ENCODE peak calls at places on chromosomes 7 and 10, in six cellular contexts. R, G, T, Y, Q and W are unnamed samples. For H3K36me3, the result is how much of the 10 kb centered on the place peaks cover.

GRCh38 chr7:104964626-104965236 is 49.3 kb upstream of the KMT2E start:
- DNase-seq in Q (no peak), Y (no peak), T (no peak), G (no peak), R (no peak), W (no peak)

GRCh38 chr10:13969792-13970140 is 361.0 kb downstream of the FRMD4A start:
- DNase-seq in R (no peak), T (no peak), Y (no peak), Q (no peak), G (no peak), W (no peak)

GRCh38 chr10:57818522-57818921 is 449.2 kb downstream of the IPMK start:
- DNase-seq in R (no peak), T (no peak), Q (no peak), Y (no peak), G (no peak), W (no peak)

GRCh38 chr7:11345621-11346020 is 371.9 kb downstream of the PHF14 start:
- DNase-seq in Q (no peak), T (no peak), G (no peak), Y (no peak), R (no peak), W (no peak)

GRCh38 chr7:94848992-94849576 is 58.3 kb upstream of the PPP1R9A start:
- DNase-seq in Q (no peak), G (no peak), R (no peak), Y (no peak), T (no peak), W (no peak)

GRCh38 chr7:55019329-55019690 is 493 bp downstream of the EGFR start:
- DNase-seq in Y (peak), G (peak), Q (no peak), T (no peak), R (no peak), W (peak)

GRCh38 chr10:384538-385305 is 249.5 kb downstream of the ZMYND11 start:
- DNase-seq in Q (no peak), T (no peak), Y (no peak), G (no peak), R (no peak), W (no peak)

GRCh38 chr7:25727876-25728275 is 424.1 kb upstream of the NFE2L3 start:
- DNase-seq in R (no peak), Q (no peak), G (no peak), T (no peak), Y (no peak), W (no peak)

GRCh38 chr10:1665681-1666080 is 71.6 kb downstream of the ADARB2 start:
- DNase-seq in T (no peak), G (no peak), Y (no peak), Q (no peak), R (no peak), W (no peak)

GRCh38 chr10:69662901-69663300 is 32.9 kb downstream of the FAM241B start:
- DNase-seq in Q (no peak), G (no peak), T (no peak), Y (no peak), R (no peak), W (no peak)

GRCh38 chr10:97185326-97186058 is at the start of gene SLIT1:
- DNase-seq in T (no peak), R (no peak), Y (no peak), Q (no peak), G (peak), W (no peak)

GRCh38 chr10:107157071-107157470 is 7.4 kb downstream of the SORCS1 start:
- DNase-seq in Q (no peak), R (no peak), Y (no peak), G (no peak), T (no peak), W (no peak)

GRCh38 chr10:42888504-42889095 is 106.0 kb downstream of the BMS1 start:
- DNase-seq in Y (no peak), R (peak), T (no peak), Q (no peak), G (no peak), W (no peak)

GRCh38 chr7:65509368-65510186 is 135.9 kb downstream of the ZNF92 start:
- DNase-seq in Y (no peak), Q (no peak), T (no peak), G (peak), R (no peak), W (no peak)

GRCh38 chr7:8785081-8785480 is 351.7 kb downstream of the NXPH1 start:
- DNase-seq in Q (no peak), Y (no peak), G (no peak), T (no peak), R (no peak), W (no peak)

GRCh38 chr7:35185908-35186731 is 67.8 kb downstream of the TBX20 start:
- DNase-seq in G (no peak), Y (peak), Q (no peak), T (no peak), R (no peak), W (no peak)

GRCh38 chr7:142328006-142328405 is 70.1 kb upstream of the PRSS58 start:
- DNase-seq in R (no peak), T (no peak), G (no peak), Y (no peak), Q (no peak), W (no peak)

GRCh38 chr10:133381041-133381440 is 2.0 kb downstream of the PAOX start:
- DNase-seq in Y (no peak), T (no peak), G (no peak), R (no peak), Q (no peak), W (no peak)

GRCh38 chr10:71980181-71981023 is 16.2 kb downstream of the CHST3 start:
- DNase-seq in G (no peak), R (peak), Y (no peak), Q (no peak), T (no peak), W (no peak)

GRCh38 chr10:20446794-20447193 is 450.3 kb downstream of the NEBL start:
- DNase-seq in Q (no peak), Y (no peak), R (no peak), T (no peak), G (no peak), W (no peak)

GRCh38 chr7:131111081-131111576 is 216.5 kb upstream of the MKLN1 start:
- DNase-seq in R (peak), G (no peak), Q (no peak), T (no peak), Y (peak), W (peak)

GRCh38 chr7:6614941-6615737 is at the start of gene ZNF853:
- DNase-seq in Q (no peak), T (no peak), R (no peak), G (no peak), Y (no peak), W (no peak)

GRCh38 chr10:15879058-15879457 is 18.8 kb upstream of the MINDY3 start:
- DNase-seq in T (peak), R (no peak), Y (peak), Q (no peak), G (no peak), W (peak)

GRCh38 chr10:122519873-122520272 is 40.7 kb upstream of the DMBT1 start:
- DNase-seq in Y (no peak), R (no peak), Q (no peak), T (no peak), G (no peak), W (no peak)

GRCh38 chr7:90246184-90246583 is 1.2 kb downstream of the CFAP69 start:
- DNase-seq in R (no peak), Q (no peak), T (no peak), Y (no peak), G (no peak), W (peak)

GRCh38 chr10:119962837-119963236 is 70.3 kb downstream of the SEC23IP start:
- DNase-seq in R (no peak), T (no peak), Y (no peak), Q (no peak), G (no peak), W (no peak)

GRCh38 chr10:105797234-105797890 is 1156.3 kb downstream of the SORCS3 start:
- DNase-seq in T (peak), G (no peak), Q (no peak), Y (peak), R (no peak), W (peak)

DNA sequence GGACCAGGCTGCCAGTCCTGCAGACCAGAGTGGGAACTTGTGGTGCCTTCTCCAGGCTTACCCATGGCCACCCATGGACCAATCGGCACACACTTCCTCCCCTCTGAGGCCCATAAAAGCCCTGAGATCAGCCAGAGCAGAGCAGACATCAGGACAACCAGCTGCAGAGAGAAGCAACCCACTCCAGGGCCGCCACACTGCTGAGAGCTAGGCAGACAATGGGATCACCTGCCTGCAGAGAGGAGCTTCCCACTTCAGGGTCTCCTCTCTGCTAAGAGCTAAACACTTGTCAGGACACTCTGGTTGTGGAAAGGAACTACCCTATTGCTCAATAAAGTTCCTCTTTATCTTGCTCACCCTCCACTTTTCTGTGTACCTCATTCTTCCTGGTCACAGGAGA is 34.0 kb downstream of the C7orf25 start:
- DNase-seq in Q (no peak), Y (no peak), R (no peak), T (no peak), G (no peak), W (no peak)
- H3K36me3 ChIP-seq in Q (under half), Y (under half), R (under half), T (under half), G (under half), W (under half)

DNA sequence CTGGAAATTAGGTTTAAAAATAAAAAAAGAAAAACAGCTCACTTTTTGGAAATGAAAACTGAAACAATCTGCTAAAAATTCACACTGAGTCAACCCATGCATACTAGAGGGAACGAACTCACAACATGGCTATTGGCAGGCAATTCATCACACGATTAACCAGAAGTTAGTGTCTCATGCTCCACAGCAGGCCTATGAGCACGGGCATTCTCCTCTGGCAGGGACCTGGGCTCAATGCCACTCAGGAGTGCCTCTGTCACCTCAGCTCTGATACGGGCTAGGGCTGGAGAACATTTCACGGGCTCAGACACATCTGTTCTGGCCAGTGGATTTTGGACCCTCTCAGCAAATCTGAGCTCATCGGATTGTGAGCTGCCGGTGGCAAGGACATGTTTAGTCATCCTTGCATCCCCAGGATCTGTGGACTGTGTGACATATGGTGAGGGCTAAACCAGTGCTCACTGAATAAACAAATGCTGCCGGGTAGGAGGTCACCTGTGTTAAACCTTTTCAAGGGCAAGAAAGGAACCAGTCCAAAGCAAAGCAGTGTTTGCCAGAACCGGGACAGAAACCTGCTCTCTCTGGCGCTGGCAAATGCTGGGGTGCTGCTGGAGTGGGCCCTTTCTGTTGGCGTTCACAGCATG is 40.1 kb downstream of the POLR3A start:
- DNase-seq in T (peak), Q (no peak), R (no peak), G (no peak), Y (no peak), W (peak)
- H3K36me3 ChIP-seq in T (under half), Q (under half), R (half or more), G (half or more), Y (half or more), W (under half)

GRCh38 chr10:52666931-52667330 is 105.7 kb downstream of the MBL2 start:
- DNase-seq in Q (no peak), R (no peak), T (no peak), G (no peak), Y (no peak), W (no peak)
- H3K36me3 ChIP-seq in Q (under half), R (under half), T (under half), G (under half), Y (under half), W (under half)

GRCh38 chr7:92354214-92354613 is 93.1 kb upstream of the GATAD1 start:
- DNase-seq in R (no peak), T (no peak), Q (no peak), Y (no peak), G (no peak), W (no peak)
- H3K36me3 ChIP-seq in R (under half), T (under half), Q (under half), Y (under half), G (under half), W (under half)

DNA sequence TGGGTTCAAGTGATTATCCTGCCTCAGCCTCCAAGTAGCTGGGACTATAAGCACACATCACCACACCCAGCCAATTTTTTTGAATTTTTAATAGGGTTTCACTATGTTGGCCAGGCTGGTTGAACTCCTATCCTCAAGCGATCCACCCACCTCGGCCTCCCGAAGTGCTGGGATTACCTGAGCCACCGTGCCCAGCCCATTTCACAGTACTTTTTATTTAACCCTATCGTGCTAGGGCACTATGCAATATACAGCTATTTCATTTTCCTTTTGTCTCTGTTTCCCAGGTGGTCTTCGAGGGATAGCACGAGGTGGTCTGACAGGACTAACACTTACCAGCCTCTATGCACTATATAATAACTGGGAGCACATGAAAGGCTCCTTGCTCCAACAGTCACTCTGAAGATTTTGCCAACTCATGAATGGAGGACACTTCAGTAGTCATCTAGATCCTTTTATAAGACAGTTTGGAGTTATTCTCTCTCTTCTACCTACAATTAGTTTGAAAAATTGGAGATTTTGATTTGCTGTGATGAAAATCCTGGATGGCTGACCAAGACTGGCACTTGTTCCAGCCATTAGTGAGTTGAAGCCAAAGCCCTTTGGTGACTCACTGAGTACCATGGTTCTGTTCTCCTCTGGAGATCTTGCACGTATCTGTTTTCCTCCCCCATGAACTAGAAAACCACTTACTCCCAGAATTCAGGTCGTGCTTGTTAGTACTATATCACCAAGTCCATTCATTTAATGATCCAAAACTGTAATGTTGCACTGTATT is 27.3 kb downstream of the NCOA4 start:
- DNase-seq in R (no peak), T (no peak), Q (no peak), G (no peak), Y (no peak), W (no peak)
- H3K36me3 ChIP-seq in R (half or more), T (under half), Q (under half), G (half or more), Y (half or more), W (under half)

GRCh38 chr7:116185956-116186355 is 24.4 kb upstream of the TES start:
- DNase-seq in T (no peak), Y (no peak), R (no peak), Q (no peak), G (no peak), W (no peak)

GRCh38 chr7:116177009-116177408 is 33.3 kb upstream of the TES start:
- DNase-seq in T (no peak), R (peak), Q (no peak), Y (peak), G (no peak), W (no peak)

GRCh38 chr7:116180302-116180701 is 30.0 kb upstream of the TES start:
- DNase-seq in R (peak), Q (no peak), G (no peak), Y (peak), T (peak), W (peak)

GRCh38 chr7:116185450-116185849 is 24.9 kb upstream of the TES start:
- DNase-seq in R (no peak), Y (no peak), G (peak), T (no peak), Q (no peak), W (no peak)

DNA sequence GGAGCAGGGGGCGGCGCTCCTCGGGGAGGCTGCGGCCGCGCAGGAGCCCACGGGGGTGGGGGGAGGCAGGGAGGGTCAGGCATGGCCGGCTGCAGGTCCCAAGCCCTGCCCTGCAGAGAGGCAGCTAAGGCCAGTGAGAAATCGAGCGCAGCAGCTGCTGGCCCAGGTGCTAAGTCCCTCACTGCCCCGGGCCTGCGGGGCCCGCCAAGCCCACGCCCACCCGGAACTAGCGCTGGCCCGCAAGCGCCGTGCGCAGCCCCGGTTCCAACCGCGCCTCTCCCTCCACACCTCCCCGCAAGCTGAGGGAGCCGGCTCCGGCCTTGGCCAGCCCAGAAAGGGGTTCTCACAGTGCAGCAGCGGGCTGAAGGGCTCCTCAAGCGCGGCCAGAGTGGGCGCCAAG is 28.3 kb upstream of the TES start:
- DNase-seq in G (peak), R (no peak), Q (no peak), Y (no peak), T (no peak), W (no peak)
- H3K36me3 ChIP-seq in G (under half), R (under half), Q (under half), Y (under half), T (under half), W (under half)

GRCh38 chr10:124592736-124593430 is 131.3 kb downstream of the LHPP start:
- DNase-seq in T (no peak), Q (no peak), Y (no peak), G (no peak), R (no peak), W (no peak)
- H3K36me3 ChIP-seq in T (under half), Q (under half), Y (under half), G (under half), R (under half), W (under half)

GRCh38 chr7:102319671-102320070 is 33.0 kb downstream of the SH2B2 start:
- DNase-seq in R (no peak), Q (no peak), G (peak), Y (no peak), T (no peak), W (no peak)

GRCh38 chr7:102320601-102321350 is 34.1 kb downstream of the SH2B2 start:
- DNase-seq in T (no peak), Q (no peak), G (no peak), R (no peak), Y (no peak), W (no peak)

GRCh38 chr7:102322202-102322715 is 34.0 kb downstream of the SPDYE6 start:
- DNase-seq in T (no peak), Q (no peak), Y (no peak), G (peak), R (no peak), W (no peak)

GRCh38 chr7:102320181-102320580 is 33.5 kb downstream of the SH2B2 start:
- DNase-seq in T (no peak), Y (no peak), G (peak), Q (no peak), R (no peak), W (no peak)

DNA sequence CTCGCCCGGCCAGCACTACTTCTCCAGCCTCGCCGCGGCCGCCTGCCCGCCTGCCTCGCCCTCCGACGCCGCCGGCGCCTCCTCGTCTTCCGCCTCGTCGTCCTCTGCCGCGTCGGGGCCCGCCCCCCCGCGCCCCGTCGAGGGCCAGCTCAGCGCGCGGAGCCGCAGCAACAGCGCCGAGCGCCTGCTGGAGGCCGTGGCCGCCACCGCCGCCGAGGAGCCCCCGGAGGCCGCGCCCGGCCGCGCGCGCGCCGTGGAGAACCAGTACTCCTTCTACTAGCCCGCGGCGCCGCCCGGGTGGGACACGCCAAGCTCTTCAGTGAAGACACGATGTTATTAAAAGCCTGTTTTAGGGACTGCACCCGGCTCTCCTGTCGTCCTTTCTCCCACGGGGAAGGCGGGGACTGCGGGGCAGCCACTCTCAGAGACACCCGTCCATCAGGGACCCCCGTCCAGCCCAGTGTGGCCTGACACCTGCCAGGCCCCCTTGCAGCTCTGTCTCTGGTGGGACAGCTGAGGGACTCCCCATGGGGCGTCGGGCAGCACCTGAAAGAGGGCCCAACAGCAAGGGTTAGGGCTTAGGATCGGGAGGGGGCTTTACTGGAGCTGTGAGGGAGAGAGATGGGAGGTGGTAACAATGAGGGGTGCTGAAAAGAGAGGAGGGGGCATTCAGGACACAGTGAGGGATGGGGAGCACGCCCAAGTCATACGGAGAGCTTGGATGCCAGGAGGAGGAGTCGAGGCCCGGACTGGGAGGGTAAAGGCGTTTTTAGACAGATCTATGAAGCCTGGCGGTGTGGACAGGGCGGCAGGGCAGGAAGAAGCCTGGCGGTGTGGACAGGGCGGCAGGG is 34.7 kb downstream of the SPDYE6 start:
- DNase-seq in T (no peak), Y (no peak), R (no peak), G (peak), Q (no peak), W (peak)
- H3K36me3 ChIP-seq in T (under half), Y (under half), R (under half), G (under half), Q (under half), W (under half)